ENCODE peak calls at places on chromosome 4, in four cellular contexts. One of them, this sample, is unnamed. For H3K4me1, the result is how much of the 10 kb centered on the place peaks cover.

GRCh38 chr4:12791536-12791935 is 692.6 kb downstream of the RAB28 start:
- DNase-seq in mesendoderm: no peak
- DNase-seq in H9: no peak
- DNase-seq in H1: no peak
- DNase-seq in this sample: no peak

GRCh38 chr4:123232439-123232838 is 164.2 kb upstream of the SPRY1 start:
- DNase-seq in mesendoderm: no peak
- DNase-seq in H9: no peak
- DNase-seq in H1: no peak
- DNase-seq in this sample: peak

GRCh38 chr4:100062921-100063320 is 112.8 kb upstream of the H2AZ1 start:
- DNase-seq in mesendoderm: no peak
- DNase-seq in H9: no peak
- DNase-seq in H1: no peak
- DNase-seq in this sample: peak

GRCh38 chr4:156298230-156298629 is 344.6 kb upstream of the CTSO start:
- DNase-seq in mesendoderm: peak
- DNase-seq in H9: no peak
- DNase-seq in H1: no peak
- DNase-seq in this sample: peak

GRCh38 chr4:73257995-73258667 is 467 bp downstream of the ANKRD17 start:
- DNase-seq in mesendoderm: peak
- DNase-seq in H9: peak
- DNase-seq in H1: peak
- DNase-seq in this sample: peak

GRCh38 chr4:154911097-154911496 is 130.0 kb downstream of the RBM46 start:
- DNase-seq in mesendoderm: peak
- DNase-seq in H9: peak
- DNase-seq in H1: no peak
- DNase-seq in this sample: peak

GRCh38 chr4:27861381-27861787 is 1000.7 kb downstream of the STIM2 start:
- DNase-seq in mesendoderm: peak
- DNase-seq in H9: peak
- DNase-seq in H1: peak
- DNase-seq in this sample: peak

GRCh38 chr4:87882321-87882720 is 49.6 kb downstream of the MEPE start:
- DNase-seq in mesendoderm: no peak
- DNase-seq in H9: no peak
- DNase-seq in H1: no peak
- DNase-seq in this sample: no peak

GRCh38 chr4:78610546-78611214 is 59.1 kb downstream of the ANXA3 start:
- DNase-seq in mesendoderm: no peak
- DNase-seq in H9: no peak
- DNase-seq in H1: no peak
- DNase-seq in this sample: peak

GRCh38 chr4:107818301-107818910 is 6.3 kb upstream of the SGMS2 start:
- DNase-seq in mesendoderm: no peak
- DNase-seq in H9: no peak
- DNase-seq in H1: no peak
- DNase-seq in this sample: no peak

GRCh38 chr4:26223160-26223559 is 97.7 kb upstream of the RBPJ start:
- DNase-seq in mesendoderm: no peak
- DNase-seq in H9: no peak
- DNase-seq in H1: no peak
- DNase-seq in this sample: peak

GRCh38 chr4:13860126-13860525 is 232.6 kb upstream of the BOD1L1 start:
- DNase-seq in mesendoderm: peak
- DNase-seq in H9: no peak
- DNase-seq in H1: no peak
- DNase-seq in this sample: no peak

GRCh38 chr4:185479507-185479971 is 8.0 kb upstream of the CCDC110 start:
- DNase-seq in mesendoderm: no peak
- DNase-seq in H9: no peak
- DNase-seq in H1: no peak
- DNase-seq in this sample: no peak

GRCh38 chr4:163679189-163679588 is 184.7 kb downstream of the TMA16 start:
- DNase-seq in mesendoderm: peak
- DNase-seq in H9: no peak
- DNase-seq in H1: no peak
- DNase-seq in this sample: peak

GRCh38 chr4:24219171-24219570 is 329.3 kb upstream of the PPARGC1A start:
- DNase-seq in mesendoderm: peak
- DNase-seq in H9: no peak
- DNase-seq in H1: no peak
- DNase-seq in this sample: peak

GRCh38 chr4:4456351-4456750 is 69.4 kb downstream of the NSG1 start:
- DNase-seq in mesendoderm: peak
- DNase-seq in H9: peak
- DNase-seq in H1: no peak
- DNase-seq in this sample: no peak

GRCh38 chr4:4460759-4461158 is 73.9 kb downstream of the NSG1 start:
- DNase-seq in mesendoderm: no peak
- DNase-seq in H9: no peak
- DNase-seq in H1: no peak
- DNase-seq in this sample: no peak

GRCh38 chr4:4457803-4458550 is 71.1 kb downstream of the NSG1 start:
- DNase-seq in mesendoderm: peak
- DNase-seq in H9: peak
- DNase-seq in H1: no peak
- DNase-seq in this sample: peak

GRCh38 chr4:4455199-4455865 is 68.4 kb downstream of the NSG1 start:
- DNase-seq in mesendoderm: no peak
- DNase-seq in H9: no peak
- DNase-seq in H1: no peak
- DNase-seq in this sample: no peak

GRCh38 chr4:4456816-4457578 is 70.1 kb downstream of the NSG1 start:
- DNase-seq in mesendoderm: no peak
- DNase-seq in H9: no peak
- DNase-seq in H1: no peak
- DNase-seq in this sample: no peak
- H3K4me1 ChIP-seq in mesendoderm: under half
- H3K4me1 ChIP-seq in H9: under half
- H3K4me1 ChIP-seq in H1: under half
- H3K4me1 ChIP-seq in this sample: under half

GRCh38 chr4:105650190-105650589 is 58.3 kb downstream of the INTS12 start:
- DNase-seq in mesendoderm: no peak
- DNase-seq in H9: no peak
- DNase-seq in H1: no peak
- DNase-seq in this sample: no peak

GRCh38 chr4:105641876-105642275 is 66.6 kb downstream of the INTS12 start:
- DNase-seq in mesendoderm: no peak
- DNase-seq in H9: no peak
- DNase-seq in H1: no peak
- DNase-seq in this sample: no peak

GRCh38 chr4:105644270-105644669 is 64.2 kb downstream of the INTS12 start:
- DNase-seq in mesendoderm: no peak
- DNase-seq in H9: no peak
- DNase-seq in H1: no peak
- DNase-seq in this sample: no peak
- H3K56ac ChIP-seq in mesendoderm: no peak
- H3K56ac ChIP-seq in H9: no peak
- H3K56ac ChIP-seq in H1: no peak
- H3K56ac ChIP-seq in this sample: no peak

GRCh38 chr4:118983293-118983692 is 94.6 kb downstream of the SYNPO2 start:
- DNase-seq in mesendoderm: no peak
- DNase-seq in H9: no peak
- DNase-seq in H1: no peak
- DNase-seq in this sample: no peak

GRCh38 chr4:118981839-118982381 is 93.3 kb downstream of the SYNPO2 start:
- DNase-seq in mesendoderm: peak
- DNase-seq in H9: peak
- DNase-seq in H1: peak
- DNase-seq in this sample: peak

GRCh38 chr4:118988635-118988972 is 100.0 kb downstream of the SYNPO2 start:
- DNase-seq in mesendoderm: no peak
- DNase-seq in H9: no peak
- DNase-seq in H1: no peak
- DNase-seq in this sample: no peak

GRCh38 chr4:118987959-118988634 is 99.4 kb downstream of the SYNPO2 start:
- DNase-seq in mesendoderm: no peak
- DNase-seq in H9: no peak
- DNase-seq in H1: no peak
- DNase-seq in this sample: no peak

DNA sequence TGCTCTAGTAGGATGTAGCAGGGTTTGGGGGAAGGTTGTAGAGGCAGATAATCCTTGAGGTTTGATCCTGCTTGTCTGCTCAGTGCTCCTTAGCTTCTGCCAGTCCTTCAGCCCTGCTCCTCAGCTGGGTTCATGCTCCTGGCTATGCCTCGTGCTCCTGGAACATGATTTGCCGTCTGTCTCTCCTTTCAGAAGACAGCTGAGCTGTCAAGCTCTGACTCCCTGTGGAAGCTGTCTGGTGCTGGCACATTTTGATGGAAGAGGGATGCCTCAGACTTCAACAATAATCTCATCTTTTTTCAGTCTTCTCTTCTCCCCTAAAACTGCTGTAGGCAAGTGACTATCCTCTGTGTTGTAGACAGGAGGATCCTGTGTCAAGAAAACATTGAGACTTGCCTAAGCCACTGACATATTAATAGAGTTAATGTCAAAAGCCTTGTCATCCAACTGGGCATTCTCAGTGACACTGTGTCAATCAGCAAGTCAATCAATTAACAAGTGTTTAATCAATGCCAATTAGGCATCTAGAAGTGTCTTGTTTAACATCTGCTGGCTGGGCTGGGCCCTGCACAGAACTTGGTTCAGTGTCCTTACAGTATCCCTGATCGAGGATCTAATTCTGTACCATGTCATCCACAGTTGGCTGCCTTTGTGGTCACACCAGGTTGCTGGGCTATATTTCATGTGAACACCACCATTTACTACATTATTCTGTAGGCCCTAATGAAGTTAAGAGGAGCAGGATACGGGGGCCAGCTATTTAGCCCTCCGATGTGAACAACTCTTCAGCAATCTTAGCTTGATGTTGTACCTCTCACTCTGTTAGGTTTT is 96.7 kb downstream of the SYNPO2 start:
- DNase-seq in mesendoderm: no peak
- DNase-seq in H9: no peak
- DNase-seq in H1: no peak
- DNase-seq in this sample: no peak
- H3K4me1 ChIP-seq in mesendoderm: under half
- H3K4me1 ChIP-seq in H9: under half
- H3K4me1 ChIP-seq in H1: under half
- H3K4me1 ChIP-seq in this sample: under half

GRCh38 chr4:142596595-142596994 is 249.5 kb downstream of the INPP4B start:
- DNase-seq in mesendoderm: no peak
- DNase-seq in H9: no peak
- DNase-seq in H1: no peak
- DNase-seq in this sample: no peak
- H3K56ac ChIP-seq in mesendoderm: no peak
- H3K56ac ChIP-seq in H9: no peak
- H3K56ac ChIP-seq in H1: no peak
- H3K56ac ChIP-seq in this sample: no peak

DNA sequence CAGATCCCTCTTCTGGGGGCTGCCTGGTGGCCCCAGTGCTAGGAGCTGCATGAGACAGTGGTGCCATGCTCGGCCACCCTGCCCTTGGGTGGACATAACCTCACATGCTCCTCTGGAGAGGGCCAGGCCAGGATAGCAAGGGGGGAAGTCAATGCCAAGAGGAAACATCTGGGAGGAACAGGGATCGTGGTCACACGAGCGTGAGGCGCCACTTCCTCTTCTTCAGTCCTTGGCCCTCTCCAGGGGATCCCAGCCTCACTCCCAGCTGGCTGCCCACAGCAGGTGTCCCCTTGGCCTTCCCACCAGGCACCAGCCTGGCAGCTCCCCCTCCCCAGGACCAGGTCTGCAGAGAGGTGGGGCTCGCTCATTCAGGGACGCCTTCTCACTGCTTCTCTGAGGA is 28.6 kb downstream of the TBC1D14 start:
- DNase-seq in mesendoderm: no peak
- DNase-seq in H9: no peak
- DNase-seq in H1: no peak
- DNase-seq in this sample: no peak
- H3K4me1 ChIP-seq in mesendoderm: under half
- H3K4me1 ChIP-seq in H9: under half
- H3K4me1 ChIP-seq in H1: under half
- H3K4me1 ChIP-seq in this sample: under half

DNA sequence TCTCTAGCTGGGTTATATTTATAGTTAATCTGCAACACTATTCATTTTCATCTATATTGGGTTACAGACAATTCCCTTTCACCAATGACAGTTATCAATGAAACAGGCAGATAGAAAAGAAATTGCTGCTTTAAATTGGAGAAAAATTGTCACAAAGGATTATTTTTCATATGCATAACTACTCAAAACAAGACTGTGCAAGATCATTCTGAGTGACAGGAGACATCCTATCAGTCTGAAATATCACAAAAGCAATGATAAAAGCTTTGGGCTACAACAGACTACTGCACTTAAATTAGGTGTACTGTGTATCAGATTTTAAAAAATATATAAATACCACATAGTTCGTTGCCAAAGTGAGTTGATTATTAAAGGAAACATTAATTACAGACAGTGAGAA is 722.6 kb downstream of the ARAP2 start:
- DNase-seq in mesendoderm: no peak
- DNase-seq in H9: no peak
- DNase-seq in H1: no peak
- DNase-seq in this sample: no peak
- H3K56ac ChIP-seq in mesendoderm: no peak
- H3K56ac ChIP-seq in H9: no peak
- H3K56ac ChIP-seq in H1: no peak
- H3K56ac ChIP-seq in this sample: no peak